ENCODE peak calls at places on chromosomes 2 and 18, in four cellular contexts. V is testis; W is naive thymus-derived CD4-positive, alpha-beta T cell; A is thoracic aorta. J is an unnamed sample.
A peak's percentile ranks its signal among the peaks of the same experiment; 100 is the strongest.

GRCh38 chr2:101717041-101717817 is 19.7 kb downstream of the MAP4K4 start:
- DNase-seq in V (no peak), W (peak; percentile 68), A (no peak), J (peak; percentile 31)

GRCh38 chr2:1707771-1708351 is 36.5 kb downstream of the PXDN start:
- DNase-seq in V (peak; percentile 72), W (no peak), A (no peak), J (peak; percentile 39)

GRCh38 chr2:41908349-41908748 is 139.5 kb upstream of the PKDCC start:
- DNase-seq in V (no peak), W (no peak), A (no peak), J (no peak)

GRCh38 chr2:11071207-11071606 is 84.1 kb upstream of the SLC66A3 start:
- DNase-seq in V (no peak), W (no peak), A (no peak), J (peak; percentile 13)

GRCh38 chr2:175107146-175107545 is 60.9 kb downstream of the ATF2 start:
- DNase-seq in V (no peak), W (no peak), A (no peak), J (no peak)

GRCh38 chr2:65370387-65371093 is 61.9 kb downstream of the SPRED2 start:
- DNase-seq in V (no peak), W (no peak), A (no peak), J (no peak)

GRCh38 chr2:134397146-134397896 is 143.4 kb downstream of the MGAT5 start:
- DNase-seq in V (no peak), W (no peak), A (no peak), J (no peak)

GRCh38 chr2:212979799-212980198 is 171.6 kb downstream of the IKZF2 start:
- DNase-seq in V (no peak), W (no peak), A (no peak), J (no peak)

DNA sequence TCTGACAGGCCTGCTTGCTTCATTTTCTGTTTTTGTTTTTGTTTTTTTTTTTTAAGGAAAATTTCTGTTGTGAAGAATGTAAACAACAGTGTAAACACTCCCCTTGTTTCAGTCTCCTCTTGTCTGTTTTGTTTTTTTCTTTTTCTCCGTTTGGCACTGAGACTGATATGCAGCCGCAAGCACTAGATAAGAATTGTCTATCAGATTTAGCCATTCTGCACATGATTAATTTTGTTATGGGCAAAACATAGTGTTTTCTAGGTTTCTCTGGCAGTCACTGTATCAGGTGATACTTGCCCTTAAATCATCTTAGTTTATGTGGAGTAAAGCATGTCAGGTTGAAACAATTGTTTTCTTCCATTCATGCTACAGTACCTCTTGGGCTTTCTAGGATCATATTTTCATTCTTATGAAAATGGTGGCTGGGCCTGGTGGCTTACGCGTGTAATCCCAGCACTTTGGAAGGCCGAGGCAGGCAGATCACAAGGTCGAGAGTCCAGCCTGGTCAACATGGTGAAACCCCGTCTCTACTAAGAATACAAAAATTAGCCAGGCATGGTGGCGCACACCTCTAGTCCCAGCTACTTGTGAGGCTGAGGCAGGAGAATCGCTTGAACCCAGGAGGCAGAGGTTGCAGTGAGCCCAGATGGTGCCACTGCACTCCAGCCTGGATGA is 12.9 kb upstream of the RBMS1 start:
- DNase-seq in V (no peak), W (no peak), A (no peak), J (no peak)
- H3K27ac ChIP-seq in V (no peak overlapping the region), W (no peak overlapping the region), A (no peak overlapping the region), J (no peak overlapping the region)

DNA sequence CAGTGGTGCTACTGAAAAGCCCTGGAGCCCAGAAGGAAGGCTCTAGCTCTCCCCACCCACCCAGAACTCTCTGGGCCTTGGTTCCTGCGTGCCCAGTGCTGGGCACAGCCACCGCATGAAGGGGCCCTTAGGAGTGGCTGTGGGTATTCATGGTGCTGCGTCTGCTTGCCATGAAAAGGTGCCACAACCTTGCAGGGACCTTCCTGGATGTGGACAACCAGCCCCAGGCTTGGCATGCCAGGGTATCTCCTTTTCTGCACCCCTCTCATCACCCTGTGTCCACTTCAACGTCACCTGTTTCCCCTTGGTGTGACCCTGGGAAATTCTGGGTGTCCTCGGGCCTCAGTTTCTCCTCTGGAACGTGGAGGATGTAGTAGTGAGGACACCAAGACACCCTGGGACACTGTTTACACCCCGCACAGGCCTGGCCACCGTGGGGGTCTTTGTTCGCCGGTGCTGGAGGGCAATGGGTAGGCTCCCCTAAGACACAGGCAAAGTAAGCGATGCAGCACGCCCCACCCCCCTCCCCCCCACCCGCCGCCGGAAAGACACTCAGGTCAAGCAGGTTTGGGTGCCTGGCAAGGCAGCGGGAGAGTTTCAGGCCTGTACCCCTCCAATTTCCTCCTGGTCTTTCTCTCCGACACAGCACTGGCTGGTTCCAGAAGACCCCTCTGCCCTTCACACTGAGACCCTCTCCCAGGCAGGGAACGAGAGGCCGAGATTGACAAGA is 34.8 kb upstream of the TAF1B start:
- DNase-seq in V (no peak), W (no peak), A (no peak), J (no peak)
- H3K27ac ChIP-seq in V (no peak overlapping the region), W (no peak overlapping the region), A (no peak overlapping the region), J (no peak overlapping the region)

DNA sequence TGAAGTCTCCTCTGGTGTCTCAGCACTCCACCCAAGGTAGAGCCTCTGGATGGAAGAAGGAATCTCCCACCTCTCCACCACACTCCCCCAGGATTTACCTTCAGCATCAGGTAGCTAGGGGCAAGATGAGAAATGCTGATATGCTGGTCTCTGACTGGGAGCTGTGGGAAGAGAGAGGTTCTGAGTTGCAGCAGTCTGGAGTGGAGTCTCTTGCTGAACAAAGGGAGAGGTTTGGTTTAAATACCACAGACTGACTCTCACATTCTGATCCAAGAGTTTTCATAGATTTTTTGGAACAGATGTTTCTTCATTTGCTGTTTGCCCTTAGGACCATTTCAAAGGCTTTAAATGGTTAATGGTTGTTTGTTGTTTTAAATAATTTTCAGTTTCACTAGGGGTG is 1.1 kb upstream of the CFLAR start:
- DNase-seq in V (no peak), W (no peak), A (no peak), J (no peak)
- H3K27ac ChIP-seq in V (no peak overlapping the region), W (no peak overlapping the region), A (peak overlapping the region; percentile 99), J (peak overlapping the region; percentile 98)

DNA sequence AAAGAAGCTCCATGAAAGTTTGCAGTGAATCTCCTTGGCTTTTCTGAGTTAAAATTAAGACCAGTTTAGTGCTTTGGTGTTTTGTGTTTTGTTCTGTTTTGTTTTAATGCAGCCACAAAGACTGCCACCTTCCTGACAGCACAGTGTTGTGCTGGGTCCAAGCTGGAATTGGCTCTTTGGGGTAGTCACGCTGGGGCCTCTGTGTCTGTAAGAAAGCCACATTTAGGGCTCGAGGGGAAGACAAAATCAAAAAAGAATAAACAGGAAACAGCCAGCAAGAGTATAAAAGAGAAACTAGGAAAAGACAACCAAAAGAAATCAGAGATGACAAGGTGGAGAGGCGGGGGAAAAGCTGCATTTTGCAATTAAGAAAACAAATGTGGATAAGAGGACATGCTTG is 396.3 kb downstream of the ARHGAP15 start:
- DNase-seq in V (peak; percentile 28), W (no peak), A (no peak), J (no peak)
- H3K27ac ChIP-seq in V (no peak overlapping the region), W (no peak overlapping the region), A (no peak overlapping the region), J (no peak overlapping the region)

DNA sequence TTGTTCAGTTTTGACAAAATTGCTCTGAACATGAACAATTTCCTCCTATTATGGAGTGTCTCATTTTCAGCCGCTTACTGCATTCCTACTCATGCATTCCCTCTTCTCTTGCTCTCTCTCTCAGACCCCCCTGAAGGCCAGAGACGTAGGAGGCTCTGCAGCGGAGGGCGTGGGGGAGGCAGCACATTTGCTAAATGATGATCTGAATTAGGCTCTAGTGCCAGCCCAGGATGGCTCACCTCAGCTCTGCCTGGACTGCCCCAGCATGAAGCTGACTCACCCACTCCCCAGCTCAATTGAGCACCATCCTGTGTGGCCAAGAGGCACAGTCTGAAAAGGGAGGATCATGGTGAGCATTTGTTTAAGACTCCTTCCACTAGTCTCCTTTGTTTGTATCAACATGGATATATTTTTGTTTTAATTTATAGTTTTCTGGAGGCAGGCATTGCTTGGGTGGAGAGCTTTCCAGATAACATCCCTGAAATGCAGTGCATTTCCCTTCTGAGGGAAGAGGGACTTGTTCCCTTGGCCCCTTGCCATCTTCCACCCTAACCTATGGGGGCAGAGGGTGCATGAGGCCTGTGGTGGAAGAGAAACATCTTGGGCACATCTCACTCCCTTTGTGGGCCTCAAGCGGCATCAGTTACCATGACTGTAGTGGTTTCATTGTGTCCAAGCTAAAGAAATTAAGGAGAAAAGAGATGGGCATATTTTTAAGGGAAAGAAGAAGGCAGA is 5.5 kb upstream of the RPL37A start:
- DNase-seq in V (no peak), W (no peak), A (no peak), J (no peak)
- H3K27ac ChIP-seq in V (no peak overlapping the region), W (no peak overlapping the region), A (no peak overlapping the region), J (no peak overlapping the region)

GRCh38 chr18:50994031-50994430 is 26.2 kb downstream of the ELAC1 start:
- DNase-seq in V (no peak), W (no peak), A (no peak), J (no peak)
- H3K27ac ChIP-seq in V (no peak overlapping the region), W (no peak overlapping the region), A (no peak overlapping the region), J (no peak overlapping the region)

GRCh38 chr2:238321467-238321866 is 1.1 kb downstream of the TRAF3IP1 start:
- DNase-seq in V (no peak), W (no peak), A (no peak), J (no peak)

GRCh38 chr2:238322001-238322411 is 1.7 kb downstream of the TRAF3IP1 start:
- DNase-seq in V (no peak), W (no peak), A (no peak), J (no peak)

GRCh38 chr2:238320246-238320647 is at the start of gene TRAF3IP1:
- DNase-seq in V (peak; percentile 95), W (peak; percentile 85), A (peak; percentile 69), J (peak; percentile 63)

GRCh38 chr2:238325694-238326093 is 5.4 kb downstream of the TRAF3IP1 start:
- DNase-seq in V (no peak), W (no peak), A (no peak), J (no peak)

DNA sequence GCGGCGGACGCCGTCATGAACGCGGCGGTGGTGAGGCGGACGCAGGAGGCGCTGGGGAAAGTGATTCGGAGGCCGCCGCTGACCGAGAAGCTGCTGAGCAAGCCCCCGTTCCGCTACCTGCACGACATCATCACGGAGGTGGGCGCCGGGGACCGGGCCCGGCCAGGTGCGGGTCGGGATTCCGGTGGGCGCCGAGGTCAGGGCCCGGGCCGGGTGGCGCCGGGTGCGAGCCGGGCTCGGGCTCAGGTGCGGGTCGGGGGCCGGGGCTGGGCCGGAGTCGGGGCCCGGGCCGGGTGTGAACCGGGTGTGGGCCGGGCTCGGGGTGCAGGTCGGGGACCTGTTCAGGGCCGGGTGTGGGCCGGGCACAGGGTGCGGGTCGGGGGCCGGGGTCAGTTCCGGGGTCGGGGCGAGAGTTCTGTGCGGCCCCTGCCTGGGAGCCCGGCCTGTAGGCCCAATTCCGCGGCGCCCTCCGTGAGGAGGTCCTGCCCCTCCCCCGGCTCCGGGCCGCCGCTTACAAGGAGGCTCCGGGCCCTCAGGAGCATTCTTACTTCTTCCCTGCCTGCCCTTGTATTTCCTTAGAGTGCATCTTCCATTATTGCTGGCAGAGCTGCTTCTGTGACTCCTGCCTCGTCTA is 447 bp downstream of the TRAF3IP1 start:
- DNase-seq in V (no peak), W (no peak), A (no peak), J (no peak)
- H3K27ac ChIP-seq in V (no peak overlapping the region), W (peak overlapping the region; percentile 39), A (no peak overlapping the region), J (no peak overlapping the region)